ENCODE peak calls at places on chromosomes 5 and 9, in five cellular contexts. D, Z, O, V and R are unnamed samples.

GRCh38 chr5:59039003-59039295 is 456.1 kb downstream of the RAB3C start:
- DNase-seq in D (no peak), Z (no peak), O (no peak), V (no peak), R (no peak)

GRCh38 chr9:95434116-95435073 is 82.4 kb downstream of the PTCH1 start:
- DNase-seq in D (no peak), Z (no peak), O (peak; percentile 16), V (no peak), R (no peak)

GRCh38 chr5:143030349-143030748 is 260.2 kb downstream of the ARHGAP26 start:
- DNase-seq in D (no peak), Z (no peak), O (peak; percentile 5), V (no peak), R (no peak)

GRCh38 chr9:134922066-134922931 is 4.6 kb upstream of the FCN1 start:
- DNase-seq in D (no peak), Z (no peak), O (no peak), V (no peak), R (no peak)

GRCh38 chr5:32308951-32309350 is 3.8 kb downstream of the MTMR12 start:
- DNase-seq in D (no peak), Z (no peak), O (no peak), V (peak; percentile 65), R (no peak)

GRCh38 chr5:143685416-143685815 is 126.5 kb upstream of the HMHB1 start:
- DNase-seq in D (no peak), Z (no peak), O (peak; percentile 22), V (peak; percentile 25), R (no peak)

GRCh38 chr5:112628219-112628618 is 109.5 kb upstream of the APC start:
- DNase-seq in D (no peak), Z (no peak), O (no peak), V (no peak), R (no peak)

GRCh38 chr5:80466669-80467485 is 21.0 kb upstream of the FAM151B start:
- DNase-seq in D (no peak), Z (no peak), O (no peak), V (peak; percentile 73), R (no peak)

GRCh38 chr9:114386886-114387677 is 700 bp downstream of the AKNA start:
- DNase-seq in D (no peak), Z (no peak), O (no peak), V (no peak), R (no peak)

GRCh38 chr5:123732261-123732660 is 220.3 kb downstream of the CSNK1G3 start:
- DNase-seq in D (no peak), Z (no peak), O (no peak), V (no peak), R (no peak)

GRCh38 chr5:140165101-140165920 is 9.7 kb upstream of the CYSTM1 start:
- DNase-seq in D (no peak), Z (no peak), O (no peak), V (no peak), R (no peak)

GRCh38 chr9:129597355-129598088 is 23.4 kb downstream of the C9orf50 start:
- DNase-seq in D (no peak), Z (peak; percentile 83), O (no peak), V (peak; percentile 57), R (no peak)

GRCh38 chr5:163571755-163572154 is 66.3 kb downstream of the MAT2B start:
- DNase-seq in D (no peak), Z (no peak), O (no peak), V (peak; percentile 95), R (no peak)

GRCh38 chr9:114231218-114232090 is 76.1 kb downstream of the COL27A1 start:
- DNase-seq in D (no peak), Z (no peak), O (no peak), V (no peak), R (no peak)

GRCh38 chr5:171801839-171802238 is 16.2 kb downstream of the SMIM23 start:
- DNase-seq in D (no peak), Z (no peak), O (no peak), V (no peak), R (no peak)

GRCh38 chr5:73507062-73507461 is 8.8 kb downstream of the BTF3 start:
- DNase-seq in D (no peak), Z (no peak), O (no peak), V (no peak), R (no peak)

GRCh38 chr9:109742759-109743388 is 37.1 kb upstream of the PALM2AKAP2 start:
- DNase-seq in D (no peak), Z (no peak), O (no peak), V (peak; percentile 81), R (no peak)

GRCh38 chr5:5316333-5316732 is 106.1 kb upstream of the ICE1 start:
- DNase-seq in D (no peak), Z (no peak), O (no peak), V (peak; percentile 20), R (no peak)

GRCh38 chr5:128015478-128015877 is 68.1 kb upstream of the SLC12A2 start:
- DNase-seq in D (no peak), Z (no peak), O (no peak), V (no peak), R (no peak)

GRCh38 chr5:179334017-179334765 is 11.1 kb downstream of the ADAMTS2 start:
- DNase-seq in D (no peak), Z (no peak), O (no peak), V (no peak), R (no peak)

GRCh38 chr5:59832577-59833301 is 60.8 kb downstream of the PDE4D start:
- DNase-seq in D (no peak), Z (no peak), O (no peak), V (no peak), R (no peak)

GRCh38 chr5:122180863-122181519 is 51.6 kb downstream of the ZNF474 start:
- DNase-seq in D (no peak), Z (no peak), O (no peak), V (peak; percentile 86), R (no peak)

DNA sequence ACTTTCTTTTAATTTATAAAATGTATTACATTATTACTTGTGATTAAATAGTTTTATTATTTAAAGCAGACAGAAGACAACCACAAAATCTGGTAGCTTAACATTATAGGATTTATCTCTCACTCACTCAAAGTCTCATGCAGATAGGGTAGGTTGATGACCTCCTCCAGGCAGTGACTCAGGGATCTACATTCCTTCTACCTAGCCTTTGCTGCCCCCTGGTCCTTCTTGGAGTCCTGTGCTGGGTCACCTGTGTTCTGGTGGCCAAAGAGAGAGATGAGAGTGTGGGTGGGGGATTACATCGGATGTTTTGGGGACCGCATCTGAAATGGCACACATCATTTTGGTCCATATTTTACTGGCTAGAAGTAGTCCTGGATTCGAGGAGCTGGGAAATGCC is 95.7 kb upstream of the CTSL start:
- DNase-seq in D (no peak), Z (no peak), O (no peak), V (no peak), R (no peak)
- TF ChIP-seq CTCF in D (no peak), Z (no peak), O (no peak), V (no peak), R (no peak)

DNA sequence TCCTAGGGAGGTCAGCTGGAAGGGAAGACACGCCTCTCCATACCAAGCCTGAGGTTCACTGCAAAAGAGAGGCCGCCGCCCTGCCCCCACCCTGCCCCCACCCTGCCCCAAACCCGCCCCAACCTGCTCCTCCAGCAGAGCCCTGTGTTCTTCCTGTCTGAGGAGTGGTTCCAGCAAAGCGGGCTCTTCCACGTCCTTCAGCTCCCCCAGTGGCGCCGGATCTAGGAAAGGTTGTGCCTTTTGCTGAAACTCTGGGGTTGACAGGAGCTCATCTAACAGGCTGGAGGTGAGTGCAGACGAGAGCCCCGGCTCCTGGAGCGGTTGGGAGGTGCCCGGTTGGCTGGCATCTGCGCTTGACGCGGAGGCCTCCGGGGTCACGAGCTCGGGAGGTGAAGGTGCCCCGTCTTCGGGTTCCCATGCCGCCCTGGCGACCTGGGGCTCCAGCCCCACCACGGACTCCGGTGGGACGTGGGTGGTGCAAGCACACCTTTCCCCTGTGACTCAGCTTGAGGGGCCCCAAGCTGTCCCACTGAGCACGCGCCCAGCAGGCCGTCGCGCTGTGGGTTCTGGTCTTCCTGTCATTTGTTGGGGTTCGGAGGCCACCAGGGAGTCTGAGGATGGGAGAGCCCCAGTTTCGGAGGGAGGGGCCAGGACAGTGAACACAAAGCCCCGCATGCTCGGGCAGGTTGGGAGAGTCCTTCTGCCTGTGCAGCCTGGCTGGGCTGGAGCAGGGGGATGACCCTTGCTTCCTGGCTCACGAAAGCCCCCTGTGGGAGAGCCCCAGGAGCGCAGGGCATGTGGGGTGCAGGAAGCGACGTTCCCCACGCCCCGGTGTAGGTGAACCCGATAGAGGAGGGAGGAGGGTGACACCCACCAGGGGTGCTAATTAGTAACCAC is 1467.1 kb downstream of the FOXD4L5 start:
- DNase-seq in D (peak; percentile 45), Z (peak; percentile 75), O (peak; percentile 49), V (peak; percentile 3), R (no peak)
- H3K4me3 ChIP-seq in D (peak overlapping the region; percentile 19), Z (no peak overlapping the region), O (peak overlapping the region; percentile 62), V (peak overlapping the region; percentile 71), R (peak overlapping the region; percentile 62)

GRCh38 chr9:127908660-127908926 is 8.2 kb downstream of the ST6GALNAC4 start:
- DNase-seq in D (no peak), Z (no peak), O (no peak), V (no peak), R (no peak)

GRCh38 chr9:127909839-127910273 is 7.0 kb downstream of the ST6GALNAC4 start:
- DNase-seq in D (no peak), Z (peak; percentile 38), O (no peak), V (no peak), R (no peak)

GRCh38 chr9:127912882-127913281 is 4.0 kb downstream of the ST6GALNAC4 start:
- DNase-seq in D (no peak), Z (peak; percentile 41), O (no peak), V (no peak), R (peak; percentile 90)

GRCh38 chr9:127912296-127912695 is 4.5 kb downstream of the ST6GALNAC4 start:
- DNase-seq in D (no peak), Z (peak; percentile 44), O (no peak), V (no peak), R (no peak)

DNA sequence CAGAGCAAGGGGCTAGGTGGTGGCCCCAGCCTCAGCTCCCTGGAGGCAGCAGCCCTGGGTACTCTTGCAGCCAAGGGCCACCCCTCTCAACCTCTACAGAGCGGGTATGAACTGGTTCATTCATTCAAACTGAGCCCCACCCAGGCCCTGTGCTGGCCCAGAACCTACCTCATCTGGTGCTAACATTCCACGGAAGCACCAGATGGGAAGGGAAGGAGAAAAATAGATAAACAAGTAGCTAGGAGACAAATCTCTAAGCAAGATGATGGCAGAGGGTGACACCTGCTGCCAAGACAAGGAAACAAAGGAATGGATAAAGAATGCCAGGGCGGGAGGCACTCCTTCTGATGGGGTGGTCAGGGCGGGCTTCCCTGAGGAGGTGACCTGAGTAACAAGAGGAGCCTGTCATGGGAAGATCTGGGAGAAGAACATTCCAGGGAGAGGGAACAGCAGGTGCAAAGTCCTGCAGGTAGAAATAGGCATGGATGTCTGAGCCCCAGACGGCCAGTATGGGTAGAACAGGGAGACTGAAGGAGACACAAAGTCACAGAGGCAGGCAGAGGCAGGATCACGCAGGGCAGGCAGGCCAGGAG is 6.1 kb downstream of the ST6GALNAC4 start:
- DNase-seq in D (no peak), Z (peak; percentile 46), O (no peak), V (peak; percentile 83), R (no peak)
- TF ChIP-seq CTCF in D (peak; percentile 17), Z (no peak), O (peak; percentile 62), V (peak; percentile 50), R (peak; percentile 72)

GRCh38 chr9:14156046-14156445 is 157.9 kb downstream of the NFIB start:
- DNase-seq in D (no peak), Z (no peak), O (peak; percentile 89), V (no peak), R (no peak)

GRCh38 chr9:14148501-14149103 is 165.3 kb downstream of the NFIB start:
- DNase-seq in D (no peak), Z (no peak), O (no peak), V (no peak), R (no peak)

GRCh38 chr9:14151451-14151850 is 162.5 kb downstream of the NFIB start:
- DNase-seq in D (no peak), Z (no peak), O (no peak), V (no peak), R (no peak)

GRCh38 chr9:14155237-14155636 is 158.7 kb downstream of the NFIB start:
- DNase-seq in D (no peak), Z (no peak), O (peak; percentile 41), V (no peak), R (no peak)

GRCh38 chr9:14153310-14153720 is 160.6 kb downstream of the NFIB start:
- DNase-seq in D (no peak), Z (no peak), O (no peak), V (peak; percentile 12), R (no peak)
- H3K4me3 ChIP-seq in D (no peak overlapping the region), Z (no peak overlapping the region), O (no peak overlapping the region), V (no peak overlapping the region), R (no peak overlapping the region)